ENCODE peak calls at places on chromosomes 13 and 19, in six cellular contexts. A, O, E, S, N and W are unnamed samples.

GRCh38 chr13:20190481-20191310 is 2.0 kb downstream of the GJB2 start:
- DNase-seq in N (no peak), O (no peak), A (no peak), S (no peak), E (peak), W (no peak)

GRCh38 chr13:73900591-73900990 is 233.6 kb downstream of the KLF12 start:
- DNase-seq in N (no peak), S (no peak), A (no peak), E (no peak), O (no peak), W (no peak)

GRCh38 chr13:36431204-36432105 is 840 bp upstream of the CCNA1 start:
- DNase-seq in E (no peak), A (peak), S (peak), O (no peak), N (peak), W (no peak)

GRCh38 chr19:16628984-16629691 is 1.1 kb upstream of the MED26 start:
- DNase-seq in A (peak), N (peak), E (no peak), S (no peak), O (no peak), W (no peak)

GRCh38 chr19:36257512-36257876 is 42.6 kb downstream of the ZNF146 start:
- DNase-seq in E (no peak), S (peak), O (no peak), A (peak), N (no peak), W (no peak)

GRCh38 chr19:47176071-47176626 is 45.5 kb downstream of the SAE1 start:
- DNase-seq in N (no peak), E (no peak), O (no peak), A (no peak), S (no peak), W (no peak)

GRCh38 chr19:18896421-18896841 is 473 bp upstream of the CERS1 start:
- DNase-seq in E (no peak), N (no peak), S (no peak), O (no peak), A (no peak), W (peak)

GRCh38 chr19:33685541-33685940 is 63.8 kb downstream of the CHST8 start:
- DNase-seq in S (peak), E (no peak), A (no peak), O (no peak), N (no peak), W (no peak)

GRCh38 chr13:32594339-32594738 is 8.1 kb downstream of the PDS5B start:
- DNase-seq in N (no peak), E (no peak), A (no peak), O (no peak), S (no peak), W (no peak)

GRCh38 chr19:4914736-4915501 is 5.6 kb downstream of the UHRF1 start:
- DNase-seq in N (no peak), S (no peak), E (no peak), A (no peak), O (peak), W (no peak)

GRCh38 chr19:3017923-3018322 is 11.2 kb downstream of the TLE2 start:
- DNase-seq in E (no peak), A (no peak), S (no peak), N (no peak), O (no peak), W (no peak)

GRCh38 chr13:73133536-73133935 is 74.7 kb downstream of the KLF5 start:
- DNase-seq in A (no peak), S (no peak), E (peak), N (no peak), O (no peak), W (no peak)

GRCh38 chr19:12833747-12834417 is 497 bp downstream of the RTBDN start:
- DNase-seq in E (no peak), A (peak), S (peak), N (no peak), O (no peak), W (no peak)

GRCh38 chr13:28747851-28748250 is 29.1 kb upstream of the SLC46A3 start:
- DNase-seq in O (no peak), A (no peak), E (no peak), N (no peak), S (no peak), W (no peak)

GRCh38 chr19:18126097-18126496 is 26.9 kb upstream of the PIK3R2 start:
- DNase-seq in E (no peak), S (no peak), A (no peak), O (no peak), N (no peak), W (no peak)

GRCh38 chr19:12720851-12721655 is 2.7 kb downstream of the TNPO2 start:
- DNase-seq in A (no peak), S (peak), E (no peak), O (no peak), N (peak), W (no peak)

GRCh38 chr13:32537580-32538233 is 888 bp downstream of the N4BP2L2 start:
- DNase-seq in O (peak), S (peak), N (peak), A (peak), E (no peak), W (no peak)

GRCh38 chr19:38617283-38617763 is 430 bp downstream of the MAP4K1 start:
- DNase-seq in E (no peak), N (no peak), A (no peak), O (no peak), S (no peak), W (no peak)

GRCh38 chr19:15091918-15092753 is 10.1 kb downstream of the OR1I1 start:
- DNase-seq in N (no peak), E (no peak), A (peak), O (peak), S (no peak), W (no peak)

GRCh38 chr19:44582581-44583265 is 30.6 kb upstream of the IGSF23 start:
- DNase-seq in S (peak), N (no peak), O (peak), E (no peak), A (peak), W (no peak)

GRCh38 chr13:97212540-97213146 is 9.5 kb upstream of the MBNL2 start:
- DNase-seq in N (no peak), S (no peak), O (no peak), E (peak), A (no peak), W (no peak)

GRCh38 chr13:28705734-28706133 is 13.0 kb downstream of the SLC46A3 start:
- DNase-seq in O (no peak), E (no peak), S (no peak), A (no peak), N (no peak), W (no peak)

GRCh38 chr19:44626067-44626624 is 12.8 kb downstream of the IGSF23 start:
- DNase-seq in S (no peak), A (no peak), N (no peak), E (no peak), O (peak), W (no peak)

GRCh38 chr19:29564574-29565005 is 38.8 kb downstream of the VSTM2B start:
- DNase-seq in S (no peak), N (no peak), A (no peak), E (no peak), O (no peak), W (no peak)

GRCh38 chr19:5466072-5466471 is 10.9 kb downstream of the ZNRF4 start:
- DNase-seq in E (no peak), O (no peak), S (no peak), N (no peak), A (no peak), W (no peak)

GRCh38 chr19:35973487-35973886 is 21.5 kb upstream of the SDHAF1 start:
- DNase-seq in E (no peak), A (no peak), O (no peak), S (no peak), N (no peak), W (no peak)

GRCh38 chr13:106311004-106311403 is 224.5 kb downstream of the EFNB2 start:
- DNase-seq in E (no peak), A (no peak), S (no peak), O (no peak), N (no peak), W (no peak)

GRCh38 chr19:16698914-16699313 is 20.7 kb upstream of the NWD1 start:
- DNase-seq in O (no peak), A (no peak), S (no peak), E (peak), N (no peak), W (no peak)

GRCh38 chr13:82330499-82330898 is 1551.8 kb downstream of the SLITRK1 start:
- DNase-seq in N (no peak), S (no peak), O (no peak), A (no peak), E (no peak), W (no peak)
- TF ChIP-seq CTCF in N (no peak), S (peak), O (peak), A (peak), E (no peak), W (peak)

GRCh38 chr19:52188822-52189744 is 769 bp upstream of the PPP2R1A start:
- DNase-seq in E (peak), S (peak), N (no peak), O (no peak), A (peak), W (peak)
- TF ChIP-seq CTCF in E (no peak), S (no peak), N (no peak), O (no peak), A (no peak), W (peak)

GRCh38 chr13:91291078-91291477 is 56.4 kb upstream of the MIR17HG start:
- DNase-seq in O (no peak), A (no peak), E (no peak), S (no peak), N (no peak), W (no peak)
- TF ChIP-seq CTCF in O (no peak), A (no peak), E (no peak), S (no peak), N (no peak), W (peak)

DNA sequence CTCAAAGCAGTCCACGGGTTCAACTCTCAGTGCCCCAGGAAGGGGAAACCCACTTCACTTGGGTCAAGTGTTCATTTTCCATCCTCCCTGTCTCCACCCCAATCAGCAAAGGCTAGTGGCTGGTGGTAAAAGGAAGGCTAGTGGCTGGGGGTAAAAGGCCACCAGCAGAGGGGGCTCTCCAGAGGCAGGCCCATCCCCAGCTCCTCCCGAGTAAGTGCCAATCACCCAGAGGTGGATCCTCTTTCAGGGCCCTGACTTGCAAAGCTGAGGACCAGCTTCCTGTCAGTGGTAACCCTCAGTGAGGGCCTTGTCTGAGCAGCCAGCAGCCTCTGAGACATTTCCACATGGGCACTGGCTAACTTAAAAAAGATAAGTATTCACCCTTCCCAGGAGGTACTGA is 22.0 kb upstream of the TPT1 start:
- DNase-seq in E (no peak), O (no peak), A (no peak), N (no peak), S (no peak), W (no peak)
- TF ChIP-seq CTCF in E (no peak), O (peak), A (no peak), N (no peak), S (no peak), W (no peak)

GRCh38 chr19:58279042-58279924 is 528 bp downstream of the ZNF8 start:
- DNase-seq in N (peak), E (peak), A (peak), S (peak), O (no peak), W (peak)
- TF ChIP-seq CTCF in N (no peak), E (no peak), A (no peak), S (no peak), O (no peak), W (no peak)

GRCh38 chr19:49690073-49690655 is 752 bp upstream of the CPT1C start:
- DNase-seq in E (no peak), O (no peak), S (no peak), A (peak), N (no peak), W (no peak)

GRCh38 chr19:49691243-49692101 is 556 bp downstream of the CPT1C start:
- DNase-seq in S (peak), A (peak), E (no peak), N (peak), O (no peak), W (peak)

GRCh38 chr19:49690656-49691242 is at the start of gene CPT1C:
- DNase-seq in N (peak), O (no peak), S (peak), E (peak), A (peak), W (peak)

GRCh38 chr19:49689133-49690072 is at the start of gene ADM5:
- DNase-seq in S (peak), E (no peak), A (peak), N (no peak), O (no peak), W (no peak)

DNA sequence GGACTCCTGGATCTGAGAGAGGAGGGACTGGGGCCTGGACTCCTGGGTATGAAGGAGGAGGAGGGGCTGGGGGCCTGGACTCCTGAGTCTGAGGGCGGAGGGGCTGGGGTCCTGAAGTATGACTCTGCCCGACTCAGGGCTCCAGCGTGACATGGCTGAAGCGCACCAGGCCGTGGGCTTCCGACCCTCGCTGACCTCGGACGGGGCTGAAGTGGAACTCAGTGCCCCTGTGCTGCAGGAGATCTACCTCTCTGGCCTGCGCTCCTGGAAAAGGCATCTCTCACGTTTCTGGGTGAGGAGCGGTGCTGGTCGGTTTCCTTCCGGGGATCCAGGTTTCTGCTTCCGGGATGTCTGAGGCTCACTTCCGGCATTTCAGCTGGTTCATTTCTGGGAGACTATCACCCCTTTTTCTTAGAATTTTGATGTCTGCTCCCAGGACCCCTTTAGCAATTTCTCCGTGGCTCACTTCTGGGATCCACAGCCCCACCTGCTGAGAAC is 1.2 kb downstream of the CPT1C start:
- DNase-seq in E (no peak), O (no peak), S (no peak), N (no peak), A (peak), W (no peak)
- TF ChIP-seq CTCF in E (no peak), O (no peak), S (no peak), N (no peak), A (no peak), W (no peak)

DNA sequence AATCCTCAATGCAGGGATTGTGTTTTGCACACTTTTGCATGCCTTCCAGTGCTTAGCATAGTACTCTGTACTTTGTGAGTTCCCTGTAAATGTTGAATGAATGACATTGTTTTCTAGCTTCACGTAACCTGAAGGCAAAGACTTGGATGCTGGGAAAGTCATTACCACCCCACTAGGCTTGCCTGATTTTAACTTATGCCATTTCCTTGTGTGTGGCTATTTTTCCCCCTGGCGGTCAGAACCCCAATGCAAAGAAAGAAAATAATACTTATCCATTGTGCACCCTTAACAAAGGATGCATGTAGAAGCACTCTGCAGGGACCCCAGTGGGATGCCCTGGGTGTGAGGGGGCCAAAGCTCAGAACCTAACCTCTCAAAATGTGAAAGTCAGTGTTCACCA is 1.2 kb upstream of the ENOX1 start:
- DNase-seq in E (no peak), A (no peak), S (peak), N (no peak), O (peak), W (no peak)
- TF ChIP-seq CTCF in E (peak), A (no peak), S (peak), N (peak), O (peak), W (peak)

GRCh38 chr13:40992678-40993077 is 26.4 kb downstream of the ELF1 start:
- DNase-seq in A (no peak), S (no peak), E (no peak), O (no peak), N (no peak), W (no peak)
- TF ChIP-seq CTCF in A (no peak), S (no peak), E (no peak), O (no peak), N (no peak), W (peak)